ENCODE peak calls at places on chromosome 20, in seven cellular contexts. L is body of pancreas, R is upper lobe of right lung, S is right cardiac atrium, Q is psoas muscle, D is lower lobe of right lung, C is Panc1. K is an unnamed sample. For H3K4me1, the result is how much of the 10 kb centered on the place peaks cover.

GRCh38 chr20:37299718-37300529 is 10.5 kb downstream of the MANBAL start:
- ATAC-seq in L (no peak), C (no peak), Q (no peak), R (peak), S (peak), D (no peak), K (no peak)

GRCh38 chr20:47317127-47317895 is 39.2 kb downstream of the ZMYND8 start:
- ATAC-seq in R (peak), Q (peak), C (peak), L (peak), D (peak), S (peak), K (peak)

GRCh38 chr20:5214826-5215225 is 88.0 kb downstream of the CDS2 start:
- ATAC-seq in R (no peak), Q (no peak), S (peak), D (no peak), C (no peak), L (no peak), K (no peak)

GRCh38 chr20:33611106-33611505 is 51.0 kb upstream of the C20orf144 start:
- ATAC-seq in D (no peak), R (no peak), C (no peak), S (no peak), L (no peak), Q (no peak), K (no peak)

GRCh38 chr20:39123161-39123560 is 161.0 kb downstream of the DHX35 start:
- ATAC-seq in R (no peak), C (no peak), S (no peak), L (no peak), Q (no peak), D (no peak), K (no peak)

GRCh38 chr20:14986026-14986655 is 648.7 kb upstream of the FLRT3 start:
- ATAC-seq in C (no peak), L (peak), Q (no peak), S (peak), D (peak), R (peak), K (peak)

GRCh38 chr20:53609501-53610445 is 16.1 kb upstream of the ZNF217 start:
- ATAC-seq in D (peak), Q (no peak), S (peak), C (peak), R (peak), L (no peak), K (no peak)

GRCh38 chr20:40283689-40284088 is 405.3 kb downstream of the MAFB start:
- ATAC-seq in R (no peak), C (no peak), D (no peak), S (no peak), Q (no peak), L (no peak), K (no peak)

GRCh38 chr20:18138266-18138582 is 561 bp downstream of the KAT14 start:
- ATAC-seq in D (peak), Q (peak), R (no peak), L (peak), S (peak), C (peak), K (peak)

GRCh38 chr20:12201289-12201991 is 283.7 kb downstream of the BTBD3 start:
- ATAC-seq in D (no peak), R (no peak), S (peak), C (no peak), L (no peak), Q (peak), K (peak)

GRCh38 chr20:36519944-36520343 is 21.4 kb upstream of the MYL9 start:
- ATAC-seq in C (no peak), D (no peak), R (no peak), L (no peak), Q (peak), S (no peak), K (no peak)

GRCh38 chr20:48051810-48052491 is 266.7 kb upstream of the SULF2 start:
- ATAC-seq in Q (no peak), R (no peak), S (no peak), L (no peak), D (no peak), C (no peak), K (no peak)

GRCh38 chr20:17594443-17594842 is 24.6 kb downstream of the DSTN start:
- ATAC-seq in C (no peak), R (peak), L (peak), D (peak), S (peak), Q (no peak), K (peak)

GRCh38 chr20:11585752-11586352 is 331.8 kb upstream of the BTBD3 start:
- ATAC-seq in S (no peak), C (no peak), L (no peak), D (no peak), Q (no peak), R (no peak), K (no peak)

GRCh38 chr20:38303908-38304379 is at the start of gene BPI:
- ATAC-seq in Q (no peak), D (peak), C (no peak), L (no peak), S (peak), R (peak), K (no peak)

GRCh38 chr20:7174554-7174953 is 407.1 kb downstream of the BMP2 start:
- ATAC-seq in R (no peak), S (no peak), Q (no peak), D (no peak), C (no peak), L (no peak), K (no peak)

GRCh38 chr20:50560867-50561266 is 50.7 kb downstream of the PTPN1 start:
- ATAC-seq in C (peak), L (no peak), S (no peak), R (no peak), Q (peak), D (no peak), K (no peak)
- H3K4me1 ChIP-seq in C (under half), L (under half), S (under half), R (under half), Q (under half), D (half or more), K (half or more)

DNA sequence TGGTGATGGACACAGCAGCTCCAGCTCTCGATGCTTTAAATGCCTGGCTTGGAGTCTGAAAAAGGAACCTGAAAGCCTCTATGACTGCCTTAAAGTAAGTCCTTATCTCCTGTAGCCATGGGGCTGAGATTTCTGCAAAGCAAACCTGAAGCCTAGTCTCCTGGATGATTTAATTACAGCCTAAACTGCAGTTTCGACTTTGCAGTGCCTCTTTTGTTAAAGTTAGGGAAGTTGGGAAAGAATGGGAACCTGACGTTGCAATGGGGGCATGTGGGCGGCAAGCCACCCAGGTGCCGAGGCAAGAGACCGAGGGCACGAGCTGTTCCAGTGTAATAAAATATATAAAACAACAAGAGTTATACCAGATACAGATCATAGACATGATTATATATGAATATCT is 11.7 kb upstream of the TCFL5 start:
- ATAC-seq in S (no peak), R (no peak), Q (no peak), D (no peak), L (no peak), C (no peak), K (no peak)
- H3K4me1 ChIP-seq in S (under half), R (under half), Q (under half), D (under half), L (under half), C (under half), K (under half)

GRCh38 chr20:35436175-35436568 is 1.9 kb downstream of the GDF5 start:
- ATAC-seq in L (no peak), R (no peak), C (no peak), Q (no peak), S (no peak), D (no peak), K (no peak)

GRCh38 chr20:35433337-35433736 is 4.7 kb downstream of the GDF5 start:
- ATAC-seq in C (no peak), D (no peak), L (no peak), Q (no peak), S (no peak), R (no peak), K (no peak)

GRCh38 chr20:35431621-35432429 is 6.2 kb downstream of the GDF5 start:
- ATAC-seq in Q (no peak), S (no peak), R (no peak), C (no peak), L (no peak), D (no peak), K (no peak)

GRCh38 chr20:35432430-35432735 is 5.6 kb downstream of the GDF5 start:
- ATAC-seq in L (no peak), C (no peak), Q (no peak), S (no peak), D (no peak), R (no peak), K (no peak)

GRCh38 chr20:35434085-35435005 is 3.7 kb downstream of the GDF5 start:
- ATAC-seq in L (no peak), R (peak), C (no peak), D (no peak), S (peak), Q (no peak), K (peak)
- H3K4me1 ChIP-seq in L (under half), R (under half), C (under half), D (under half), S (under half), Q (under half), K (under half)

DNA sequence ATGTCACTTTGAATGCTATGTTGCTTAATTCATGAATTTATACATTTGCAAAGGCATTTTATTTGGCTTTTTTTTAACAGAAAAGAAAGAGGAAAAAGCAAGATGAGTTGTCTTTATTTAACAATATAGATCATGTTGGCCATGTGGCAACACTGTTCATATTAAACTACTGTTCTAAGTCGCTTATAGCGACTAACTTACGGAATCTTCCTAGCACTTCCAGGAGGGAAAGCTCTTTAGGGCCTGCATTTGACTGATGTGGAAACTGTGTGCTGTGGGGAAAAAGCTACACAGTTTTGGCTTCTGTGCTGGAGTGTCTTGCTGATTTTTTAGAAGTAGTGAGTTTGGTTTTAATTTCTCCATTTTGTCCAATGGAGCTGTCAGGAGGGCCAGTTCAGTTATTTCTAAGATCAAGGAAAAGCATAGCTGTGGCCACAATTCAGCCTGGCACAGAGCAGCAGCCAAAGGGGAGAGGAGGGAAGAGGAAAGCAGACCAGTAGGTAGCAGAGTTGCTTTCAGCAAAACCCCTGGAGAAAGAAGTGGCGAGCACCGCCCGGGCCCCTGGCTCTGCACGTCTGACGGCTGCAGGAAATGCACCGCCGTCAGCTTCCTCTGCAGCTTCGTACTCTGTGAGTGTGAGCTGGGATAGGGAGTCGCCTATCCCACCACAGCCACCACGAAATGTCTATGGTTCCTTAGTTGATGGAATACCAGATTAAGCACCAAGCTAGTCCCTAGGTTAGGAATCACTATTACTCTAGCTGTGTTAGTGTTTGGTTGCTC is 80.2 kb upstream of the NAA20 start:
- ATAC-seq in R (peak), L (no peak), D (no peak), C (peak), S (peak), Q (no peak), K (peak)
- H3K4me1 ChIP-seq in R (half or more), L (under half), D (half or more), C (under half), S (under half), Q (under half), K (half or more)

GRCh38 chr20:10538768-10539167 is 103.7 kb downstream of the SLX4IP start:
- ATAC-seq in Q (no peak), S (no peak), C (no peak), D (no peak), L (no peak), R (no peak), K (no peak)
- H3K4me1 ChIP-seq in Q (under half), S (under half), C (under half), D (under half), L (under half), R (under half), K (under half)

GRCh38 chr20:62552613-62553012 is 76.8 kb upstream of the GATA5 start:
- ATAC-seq in C (no peak), Q (no peak), R (no peak), L (peak), S (no peak), D (no peak), K (no peak)
- H3K4me1 ChIP-seq in C (half or more), Q (under half), R (under half), L (under half), S (under half), D (under half), K (under half)

GRCh38 chr20:51747182-51747911 is 20.8 kb downstream of the ATP9A start:
- ATAC-seq in R (no peak), C (no peak), L (no peak), S (no peak), D (no peak), Q (no peak), K (no peak)
- H3K4me1 ChIP-seq in R (under half), C (half or more), L (under half), S (under half), D (under half), Q (under half), K (under half)

GRCh38 chr20:63006611-63007471 is at the start of gene BHLHE23:
- ATAC-seq in R (no peak), C (no peak), Q (no peak), S (no peak), D (no peak), L (no peak), K (no peak)
- H3K4me1 ChIP-seq in R (under half), C (under half), Q (under half), S (under half), D (under half), L (under half), K (under half)

GRCh38 chr20:62143976-62144825 is 632 bp downstream of the SS18L1 start:
- ATAC-seq in C (peak), S (peak), D (peak), R (peak), L (peak), Q (peak), K (peak)

GRCh38 chr20:62143118-62143975 is at the start of the genes PSMA7 and SS18L1:
- ATAC-seq in S (peak), Q (peak), C (peak), R (peak), L (peak), D (peak), K (peak)

GRCh38 chr20:62141043-62141396 is 2.2 kb downstream of the PSMA7 start:
- ATAC-seq in Q (no peak), S (no peak), L (no peak), C (no peak), R (no peak), D (no peak), K (no peak)

GRCh38 chr20:62141397-62142251 is 1.6 kb downstream of the PSMA7 start:
- ATAC-seq in S (peak), L (no peak), C (no peak), R (peak), Q (peak), D (no peak), K (no peak)

DNA sequence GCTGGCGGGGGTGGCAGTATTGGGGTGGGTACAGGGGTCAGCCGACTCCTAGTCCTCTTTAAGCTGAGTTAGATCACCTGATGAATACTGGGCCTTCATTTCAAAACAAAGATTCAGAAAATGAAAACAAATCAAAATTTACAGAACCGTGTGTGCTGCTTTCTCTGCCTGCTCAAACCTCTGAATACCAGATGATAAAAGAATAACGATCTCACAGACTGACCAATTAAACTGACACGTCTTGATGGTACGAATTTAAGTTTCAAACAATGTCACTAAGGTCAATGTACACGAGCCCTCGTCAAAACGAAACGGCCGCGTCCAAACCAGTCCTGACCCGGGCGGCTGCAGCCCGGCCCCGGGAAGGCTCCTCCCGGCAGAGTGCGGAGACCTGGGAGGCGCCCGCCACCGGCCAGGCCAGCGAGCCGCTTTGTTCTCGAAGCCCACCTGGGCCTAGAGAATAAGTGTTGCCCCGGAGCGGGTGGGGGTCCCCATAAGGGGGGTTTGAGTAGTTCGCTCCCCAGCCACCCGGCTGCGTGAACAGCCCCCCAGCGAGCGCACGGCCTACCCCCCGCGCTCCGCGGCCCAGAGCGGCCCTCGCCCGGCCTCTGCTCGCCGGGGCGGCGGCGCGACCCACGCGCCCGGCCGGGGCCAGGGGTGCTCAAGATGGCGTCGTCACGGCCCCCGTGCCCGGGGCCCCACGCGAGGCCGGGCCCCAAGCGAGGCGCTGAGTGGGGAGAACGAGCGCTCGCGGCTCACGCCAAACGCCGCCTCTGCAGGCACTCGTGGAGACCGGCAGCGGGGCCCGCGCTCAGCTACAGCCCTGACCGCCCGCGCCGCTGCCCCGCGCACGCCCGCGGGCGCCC is 709 bp downstream of the PSMA7 start:
- ATAC-seq in D (peak), L (peak), S (peak), R (peak), C (peak), Q (peak), K (peak)
- H3K4me1 ChIP-seq in D (under half), L (under half), S (under half), R (under half), C (under half), Q (under half), K (half or more)

DNA sequence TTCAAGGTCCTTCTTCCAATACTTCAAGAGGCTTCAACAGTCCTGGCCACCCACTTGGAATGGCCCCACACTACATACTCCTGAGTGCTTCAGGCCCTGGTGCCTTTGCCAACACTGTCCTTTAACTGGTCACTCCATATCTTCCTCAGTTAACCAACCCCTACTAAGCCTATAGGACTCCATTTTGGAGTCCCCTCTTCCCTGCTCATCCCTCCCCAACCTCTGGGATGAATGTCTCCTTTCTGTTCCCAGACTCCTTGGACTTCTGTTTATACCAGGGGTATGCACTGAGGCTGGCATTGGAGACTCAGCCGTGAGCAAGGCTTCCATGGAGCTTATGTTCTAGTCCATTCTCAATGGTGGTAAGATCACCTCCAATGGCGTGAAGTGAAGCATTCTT is 33.6 kb downstream of the COX4I2 start:
- ATAC-seq in C (no peak), R (no peak), S (no peak), L (no peak), D (no peak), Q (no peak), K (no peak)
- H3K4me1 ChIP-seq in C (under half), R (half or more), S (half or more), L (half or more), D (half or more), Q (half or more), K (under half)

K was measured in gastroesophageal sphincter.